ENCODE peak calls at places on chromosomes 5 and 9, in seven cellular contexts. Q, D, R, G, X, Y and I are unnamed samples.

GRCh38 chr5:97044057-97044456 is 98.4 kb downstream of the LIX1 start:
- DNase-seq in Q (peak), Y (no peak), R (no peak), X (no peak), D (no peak), G (no peak), I (no peak)

GRCh38 chr9:114096041-114096511 is 3.0 kb downstream of the KIF12 start:
- DNase-seq in X (peak), Y (peak), D (no peak), G (no peak), R (peak), Q (no peak), I (no peak)

GRCh38 chr5:73759771-73760170 is 133.8 kb downstream of the ARHGEF28 start:
- DNase-seq in D (no peak), Q (no peak), G (no peak), Y (no peak), X (no peak), R (no peak), I (no peak)

GRCh38 chr5:150641826-150642566 is 1.5 kb downstream of the SYNPO start:
- DNase-seq in G (no peak), Q (no peak), Y (no peak), X (no peak), D (no peak), R (no peak), I (no peak)

GRCh38 chr5:159444441-159445082 is 114.3 kb upstream of the IL12B start:
- DNase-seq in Q (no peak), X (no peak), D (no peak), Y (no peak), R (no peak), G (no peak), I (no peak)

GRCh38 chr5:68406767-68407232 is 191.2 kb downstream of the PIK3R1 start:
- DNase-seq in Y (no peak), D (no peak), Q (no peak), X (peak), R (peak), G (no peak), I (peak)

GRCh38 chr5:157387164-157387563 is 72.8 kb upstream of the NIPAL4 start:
- DNase-seq in Y (no peak), Q (no peak), R (no peak), G (no peak), X (no peak), D (no peak), I (no peak)

GRCh38 chr5:998276-998974 is 10.2 kb upstream of the NKD2 start:
- DNase-seq in D (no peak), G (no peak), Y (peak), X (no peak), Q (peak), R (no peak), I (peak)

GRCh38 chr5:34576849-34577248 is 79.3 kb upstream of the RAI14 start:
- DNase-seq in Q (no peak), R (no peak), Y (no peak), D (no peak), G (no peak), X (no peak), I (no peak)

GRCh38 chr5:167709625-167710024 is 581.8 kb upstream of the WWC1 start:
- DNase-seq in G (no peak), Y (no peak), D (no peak), R (no peak), X (no peak), Q (no peak), I (no peak)

GRCh38 chr5:167713186-167713585 is 578.3 kb upstream of the WWC1 start:
- DNase-seq in Y (no peak), G (no peak), X (no peak), R (no peak), D (no peak), Q (no peak), I (no peak)

GRCh38 chr5:167710444-167711025 is 580.9 kb upstream of the WWC1 start:
- DNase-seq in G (no peak), R (no peak), Y (no peak), D (no peak), Q (no peak), X (no peak), I (no peak)

DNA sequence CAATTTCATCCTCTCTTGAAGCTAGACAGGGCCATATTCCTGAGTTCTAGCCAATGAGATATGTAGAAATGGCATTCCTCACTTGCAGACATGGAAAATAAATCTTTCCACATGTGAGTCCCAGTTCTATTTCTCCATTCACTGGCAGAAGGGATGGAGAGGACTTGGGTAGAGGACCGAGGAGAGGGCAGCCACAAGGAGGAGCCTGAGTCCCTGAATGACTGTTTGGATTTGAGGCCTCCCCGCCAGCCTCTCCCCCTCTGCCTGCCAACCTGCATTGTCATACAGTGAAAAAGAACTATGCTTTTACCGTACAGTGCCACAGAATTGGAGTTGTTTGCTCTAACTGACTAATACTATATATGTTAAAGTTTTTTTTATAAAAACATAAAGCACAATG is 583.0 kb upstream of the WWC1 start:
- DNase-seq in X (no peak), Y (no peak), Q (no peak), D (no peak), R (no peak), G (no peak), I (no peak)
- TF ChIP-seq CTCF in X (no peak), Y (no peak), Q (no peak), D (no peak), R (no peak), G (no peak), I (no peak)

DNA sequence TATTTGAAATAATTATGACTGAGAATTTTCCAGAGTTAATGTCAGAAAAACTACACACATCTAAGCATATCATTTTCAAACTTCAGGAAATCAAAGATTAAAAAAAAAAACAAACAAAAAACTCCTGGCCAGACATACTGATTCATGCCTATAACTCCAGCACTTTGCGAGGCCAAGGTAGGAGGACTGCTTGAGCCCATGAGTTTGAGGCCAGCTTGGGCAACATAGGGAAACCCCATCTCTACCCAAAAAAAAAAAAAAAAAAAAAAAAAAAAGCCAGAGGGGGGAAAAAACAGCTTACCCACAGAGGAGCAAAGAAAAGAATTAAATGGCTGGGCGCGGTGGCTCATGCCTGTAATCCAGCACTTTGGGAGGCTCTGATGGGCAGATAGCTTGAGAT is 22.4 kb downstream of the EFCAB9 start:
- DNase-seq in D (no peak), G (no peak), Q (no peak), Y (no peak), R (no peak), X (no peak), I (no peak)
- H3K27ac ChIP-seq in D (no peak), G (no peak), Q (no peak), Y (no peak), R (no peak), X (no peak), I (no peak)

GRCh38 chr9:137069508-137070071 is 767 bp downstream of the SAPCD2 start:
- DNase-seq in Q (peak), R (peak), X (peak), G (no peak), Y (peak), D (no peak), I (peak)
- H3K4me3 ChIP-seq in Q (no peak), R (peak), X (peak), G (no peak), Y (no peak), D (peak), I (no peak)

DNA sequence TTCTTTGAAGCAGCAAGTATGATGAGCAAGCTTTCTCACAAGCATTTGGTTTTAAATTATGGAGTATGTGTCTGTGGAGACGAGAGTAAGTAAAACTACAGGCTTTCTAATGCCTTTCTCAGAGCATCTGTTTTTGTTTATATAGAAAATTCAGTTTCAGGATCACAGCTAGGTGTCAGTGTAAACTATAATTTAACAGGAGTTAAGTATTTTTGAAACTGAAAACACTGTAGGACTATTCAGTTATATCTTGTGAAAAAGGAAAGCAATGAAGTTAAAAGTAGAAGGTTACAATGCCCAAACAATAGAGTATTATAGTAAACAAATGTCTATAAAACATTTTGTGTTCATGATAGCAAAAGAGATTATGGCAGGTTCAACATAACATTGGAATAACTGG is 88.6 kb downstream of the JAK2 start:
- DNase-seq in G (no peak), Y (no peak), Q (no peak), D (no peak), R (no peak), X (no peak), I (no peak)
- TF ChIP-seq CTCF in G (no peak), Y (no peak), Q (no peak), D (no peak), R (no peak), X (no peak), I (no peak)

DNA sequence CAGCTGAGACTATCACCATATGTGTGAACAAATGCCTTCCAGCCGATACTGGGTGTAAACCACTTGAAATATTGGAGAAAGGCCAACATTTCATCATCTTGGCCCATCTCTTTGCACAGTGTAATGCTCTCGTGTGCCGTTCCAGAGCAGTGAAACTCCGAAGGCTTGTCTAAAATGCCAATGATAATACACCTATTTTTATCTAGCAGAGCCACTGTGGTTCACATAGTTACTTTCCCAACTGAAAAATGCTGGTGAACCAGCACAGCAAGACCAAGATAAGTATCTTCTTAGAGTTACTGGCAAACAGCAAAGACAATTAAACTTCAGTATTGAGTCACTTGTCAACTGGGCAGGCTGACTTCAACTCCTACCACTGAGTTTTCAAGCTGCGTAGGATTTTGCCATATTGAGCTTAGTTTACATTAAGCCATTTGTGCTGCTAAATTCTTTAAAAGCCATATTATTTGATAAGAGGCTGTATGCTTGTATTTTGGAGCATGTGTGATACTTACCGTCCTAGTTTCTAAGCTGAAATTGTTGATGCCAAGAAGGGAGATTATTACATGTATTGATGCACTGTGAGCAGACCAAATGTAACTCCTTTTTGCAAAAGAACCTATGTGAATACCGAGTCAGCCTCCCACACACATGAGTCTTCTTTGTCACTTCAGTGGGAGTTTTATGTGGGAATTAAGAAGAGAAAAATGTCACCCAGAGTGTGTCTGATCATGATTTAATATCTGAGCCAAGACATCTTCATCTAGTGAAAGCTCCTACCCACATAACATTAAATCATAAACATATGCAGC is 380.1 kb upstream of the ACTBL2 start:
- DNase-seq in G (no peak), X (no peak), D (no peak), R (no peak), Q (no peak), Y (no peak), I (no peak)
- H3K27ac ChIP-seq in G (no peak), X (no peak), D (no peak), R (no peak), Q (no peak), Y (no peak), I (no peak)

GRCh38 chr9:13962006-13962405 is 351.9 kb downstream of the NFIB start:
- DNase-seq in D (no peak), X (no peak), Q (no peak), R (no peak), Y (no peak), G (no peak), I (no peak)
- H3K4me3 ChIP-seq in D (peak), X (no peak), Q (no peak), R (no peak), Y (no peak), G (no peak), I (no peak)

DNA sequence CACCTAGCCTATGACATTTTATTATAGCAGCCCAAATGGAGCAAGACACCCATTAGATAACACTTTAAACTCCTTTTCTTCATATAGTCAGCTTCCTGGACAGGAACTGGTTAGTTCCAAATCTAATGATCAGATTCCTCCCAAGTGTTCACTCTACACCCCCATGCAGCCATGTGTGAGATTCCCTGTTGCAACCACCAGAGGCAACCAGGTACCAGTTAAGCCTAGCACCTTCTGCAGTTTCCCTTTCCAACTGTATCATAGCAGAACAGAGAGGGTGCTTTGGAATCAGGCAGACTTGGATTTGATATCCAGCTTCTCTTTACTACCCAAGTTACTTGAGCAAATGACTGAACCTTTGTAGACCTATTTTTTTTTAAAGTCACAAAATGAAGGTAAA is 296.6 kb upstream of the PCSK5 start:
- DNase-seq in D (no peak), Y (no peak), Q (no peak), X (no peak), R (no peak), G (no peak), I (no peak)
- TF ChIP-seq CTCF in D (no peak), Y (no peak), Q (no peak), X (no peak), R (no peak), G (no peak), I (no peak)

DNA sequence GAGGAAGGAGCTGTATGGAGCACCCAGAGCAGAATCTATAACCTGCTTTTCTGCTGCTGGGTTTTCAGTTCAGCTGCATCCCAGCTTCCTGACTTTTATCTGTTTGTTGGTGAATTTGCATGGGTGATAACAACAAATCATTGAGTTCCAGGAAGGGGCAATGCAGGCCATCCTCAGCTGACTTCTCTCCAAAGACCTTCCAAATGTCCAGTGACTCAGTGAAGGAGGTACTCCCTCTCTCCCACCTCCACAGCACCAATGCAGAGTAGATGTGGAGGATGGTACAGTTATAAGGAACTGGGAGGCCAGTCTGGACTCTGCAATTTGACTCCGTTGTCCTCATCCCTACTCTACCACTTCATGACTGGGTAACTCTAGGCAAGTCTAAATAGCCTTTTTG is 1.7 kb upstream of the TXN start:
- DNase-seq in Y (no peak), Q (no peak), G (no peak), X (no peak), D (no peak), R (no peak), I (no peak)
- H3K27ac ChIP-seq in Y (peak), Q (peak), G (peak), X (no peak), D (peak), R (peak), I (peak)

DNA sequence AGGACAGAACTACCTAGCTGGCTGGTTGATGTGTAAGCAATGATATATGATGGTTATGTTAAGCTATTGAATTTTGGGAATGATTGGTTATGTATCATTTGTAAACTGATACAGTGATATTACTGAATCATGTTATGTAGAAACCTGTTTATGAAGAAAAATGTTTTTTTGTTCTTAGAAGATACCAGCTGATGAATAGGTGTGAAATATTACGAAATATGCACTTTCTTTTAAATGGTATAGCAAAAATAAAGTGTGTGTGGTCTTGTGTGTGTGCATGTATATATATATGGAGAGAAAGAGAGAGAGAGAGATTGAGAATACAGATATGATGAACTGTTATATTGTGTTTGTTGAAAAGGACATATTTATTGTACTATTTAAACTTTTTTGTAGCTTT is 164.1 kb downstream of the WDR70 start:
- DNase-seq in Q (no peak), D (no peak), Y (no peak), X (no peak), G (no peak), R (no peak), I (no peak)
- H3K4me3 ChIP-seq in Q (no peak), D (no peak), Y (no peak), X (no peak), G (no peak), R (no peak), I (no peak)

GRCh38 chr5:41929035-41929434 is 4.0 kb downstream of the FBXO4 start:
- DNase-seq in X (no peak), R (no peak), Q (no peak), D (no peak), Y (no peak), G (no peak), I (no peak)
- TF ChIP-seq CTCF in X (no peak), R (no peak), Q (no peak), D (no peak), Y (no peak), G (no peak), I (no peak)